ENCODE peak calls at places on chromosomes 16 and 17, in six cellular contexts. S is breast epithelium, G is neural crest cell, D is endodermal cell, J is AG09309, M is kidney. L is an unnamed sample.
A peak's percentile ranks its signal among the peaks of the same experiment; 100 is the strongest.

GRCh38 chr17:8825802-8826201 is 26.6 kb upstream of the MFSD6L start:
- DNase-seq in S (no peak), G (no peak), D (no peak), J (no peak), M (no peak), L (no peak)

GRCh38 chr16:52501746-52502145 is 45.2 kb downstream of the TOX3 start:
- DNase-seq in S (no peak), G (no peak), D (peak; percentile 62), J (no peak), M (no peak), L (no peak)

GRCh38 chr17:77735341-77736206 is 222.9 kb upstream of the TNRC6C start:
- DNase-seq in S (peak; percentile 55), G (no peak), D (peak; percentile 83), J (no peak), M (no peak), L (no peak)

GRCh38 chr16:88195021-88195581 is 187.7 kb upstream of the ZNF469 start:
- DNase-seq in S (no peak), G (no peak), D (no peak), J (no peak), M (no peak), L (peak; percentile 39)

GRCh38 chr16:7016986-7017385 is 315.7 kb upstream of the RBFOX1 start:
- DNase-seq in S (no peak), G (no peak), D (no peak), J (no peak), M (no peak), L (no peak)

GRCh38 chr16:48378836-48379235 is 6.4 kb downstream of the SIAH1 start:
- DNase-seq in S (no peak), G (no peak), D (no peak), J (no peak), M (no peak), L (no peak)

GRCh38 chr16:55668337-55669281 is 12.8 kb downstream of the SLC6A2 start:
- DNase-seq in S (peak; percentile 55), G (no peak), D (peak; percentile 85), J (no peak), M (no peak), L (no peak)

GRCh38 chr16:49021136-49021535 is 260.5 kb downstream of the CBLN1 start:
- DNase-seq in S (no peak), G (no peak), D (no peak), J (peak; percentile 55), M (no peak), L (peak; percentile 18)

GRCh38 chr16:49482690-49483089 is 109.1 kb downstream of the C16orf78 start:
- DNase-seq in S (no peak), G (no peak), D (no peak), J (no peak), M (no peak), L (no peak)

GRCh38 chr17:35242158-35242804 is 591 bp upstream of the SLFN5 start:
- DNase-seq in S (peak; percentile 81), G (no peak), D (peak; percentile 97), J (no peak), M (peak; percentile 92), L (peak; percentile 53)

GRCh38 chr16:75080205-75081029 is 36.2 kb downstream of the LDHD start:
- DNase-seq in S (no peak), G (no peak), D (no peak), J (no peak), M (peak; percentile 17), L (no peak)

GRCh38 chr16:79605999-79606398 is 5.5 kb upstream of the MAF start:
- DNase-seq in S (peak; percentile 62), G (no peak), D (peak; percentile 58), J (no peak), M (no peak), L (peak; percentile 24)

GRCh38 chr17:58249270-58250133 is 11.1 kb downstream of the LPO start:
- DNase-seq in S (peak; percentile 27), G (peak; percentile 85), D (peak; percentile 95), J (no peak), M (peak; percentile 82), L (peak; percentile 84)

GRCh38 chr17:48593126-48593829 is at the start of gene HOXB5:
- DNase-seq in S (no peak), G (no peak), D (peak; percentile 86), J (no peak), M (peak; percentile 79), L (peak; percentile 59)

GRCh38 chr17:57370051-57370581 is 113.8 kb downstream of the MSI2 start:
- DNase-seq in S (no peak), G (no peak), D (no peak), J (peak; percentile 41), M (no peak), L (no peak)

GRCh38 chr16:56814537-56815432 is 50.2 kb upstream of the SLC12A3 start:
- DNase-seq in S (peak; percentile 38), G (no peak), D (no peak), J (no peak), M (no peak), L (no peak)

GRCh38 chr17:11921296-11921695 is 76.0 kb downstream of the ZNF18 start:
- DNase-seq in S (no peak), G (no peak), D (no peak), J (no peak), M (no peak), L (no peak)

GRCh38 chr16:82641336-82641984 is 14.7 kb downstream of the CDH13 start:
- DNase-seq in S (no peak), G (no peak), D (no peak), J (no peak), M (no peak), L (no peak)

GRCh38 chr17:33209671-33210070 is 83.4 kb downstream of the ASIC2 start:
- DNase-seq in S (no peak), G (no peak), D (no peak), J (no peak), M (no peak), L (no peak)

GRCh38 chr16:50585331-50585776 is 37.2 kb downstream of the NKD1 start:
- DNase-seq in S (peak; percentile 64), G (no peak), D (no peak), J (no peak), M (peak; percentile 95), L (no peak)

GRCh38 chr17:82662711-82663261 is 14.5 kb upstream of the WDR45B start:
- DNase-seq in S (no peak), G (no peak), D (no peak), J (no peak), M (no peak), L (no peak)

GRCh38 chr16:456891-457483 is 31.5 kb downstream of the RAB11FIP3 start:
- DNase-seq in S (no peak), G (no peak), D (no peak), J (no peak), M (no peak), L (no peak)

GRCh38 chr16:20326336-20326735 is 977 bp downstream of the GP2 start:
- DNase-seq in S (no peak), G (no peak), D (peak; percentile 69), J (no peak), M (no peak), L (no peak)

GRCh38 chr17:65564793-65565192 is 3.3 kb upstream of the AXIN2 start:
- DNase-seq in S (peak; percentile 56), G (no peak), D (no peak), J (no peak), M (no peak), L (peak; percentile 31)

GRCh38 chr16:89375686-89376085 is 114.7 kb downstream of the ANKRD11 start:
- DNase-seq in S (no peak), G (no peak), D (no peak), J (no peak), M (no peak), L (no peak)

GRCh38 chr17:49333806-49334205 is 28.2 kb downstream of the ZNF652 start:
- DNase-seq in S (no peak), G (no peak), D (no peak), J (no peak), M (no peak), L (no peak)

GRCh38 chr17:81510524-81510797 is 2.1 kb downstream of the ACTG1 start:
- DNase-seq in S (no peak), G (no peak), D (peak; percentile 51), J (no peak), M (no peak), L (no peak)

GRCh38 chr17:74274060-74274702 is at the start of gene DNAI2:
- DNase-seq in S (no peak), G (peak; percentile 43), D (peak; percentile 86), J (no peak), M (no peak), L (peak; percentile 65)

GRCh38 chr17:12554251-12554650 is 111.4 kb upstream of the MYOCD start:
- DNase-seq in S (no peak), G (no peak), D (no peak), J (no peak), M (no peak), L (no peak)

GRCh38 chr17:71995570-71995969 is 125.2 kb upstream of the SOX9 start:
- DNase-seq in S (no peak), G (no peak), D (no peak), J (no peak), M (no peak), L (no peak)

GRCh38 chr16:29899516-29900101 is at the start of gene SEZ6L2:
- DNase-seq in S (peak; percentile 55), G (peak; percentile 86), D (peak; percentile 97), J (peak; percentile 52), M (peak; percentile 87), L (peak; percentile 98)
- TF ChIP-seq CTCF in S (peak; percentile 33), G (peak; percentile 38), D (peak; percentile 71), J (peak; percentile 30), M (no peak), L (no peak)

GRCh38 chr16:70473446-70474319 is 19.3 kb downstream of the FCSK start:
- DNase-seq in S (no peak), G (no peak), D (no peak), J (no peak), M (no peak), L (no peak)
- TF ChIP-seq CTCF in S (no peak), G (no peak), D (no peak), J (no peak), M (no peak), L (no peak)

DNA sequence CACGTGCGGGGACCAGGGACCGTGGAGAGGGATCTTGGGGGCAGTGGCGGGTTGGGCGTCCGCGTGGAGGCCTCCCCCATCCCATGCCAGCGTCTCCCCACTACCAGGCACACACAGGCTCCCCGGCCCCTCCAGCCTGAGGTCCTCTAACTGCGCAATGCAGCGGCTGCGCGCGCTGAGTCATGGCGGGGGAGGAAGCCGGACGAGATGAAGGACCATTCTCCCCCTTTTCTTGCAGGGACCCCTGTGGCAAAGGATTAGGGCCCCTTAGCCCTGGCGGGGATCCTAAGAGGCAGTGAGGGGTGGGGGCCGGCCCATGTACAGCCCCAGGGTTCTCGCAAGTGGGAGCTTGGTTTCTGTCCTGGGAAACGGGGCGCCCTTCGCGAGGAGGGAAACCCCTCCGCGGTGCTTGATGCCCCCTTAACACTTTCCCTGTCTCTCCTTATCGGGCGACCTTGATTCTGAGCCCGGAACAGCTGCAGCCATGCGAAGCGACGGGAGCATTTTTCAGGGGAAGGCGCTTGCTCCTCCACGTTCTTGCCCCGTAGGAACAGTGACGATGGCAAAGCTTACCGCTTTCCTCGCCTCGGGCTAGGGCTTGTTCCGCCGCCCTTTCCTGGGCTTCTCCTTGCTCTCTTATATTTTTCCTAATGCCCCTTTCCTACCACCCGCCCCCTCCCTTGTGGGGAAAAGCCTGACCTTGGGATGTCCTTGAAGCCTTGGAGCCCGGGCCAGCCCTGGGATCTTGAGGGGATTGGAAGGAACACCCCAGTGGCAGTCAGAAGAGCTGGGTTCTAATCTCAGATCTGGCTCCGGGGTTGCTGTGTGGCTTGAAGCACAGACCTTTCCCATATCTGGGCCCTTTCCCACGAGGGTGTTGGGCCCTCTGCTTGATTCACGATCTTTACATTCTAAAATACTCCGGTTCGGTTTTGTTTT is 652 bp downstream of the ALDOA start:
- DNase-seq in S (no peak), G (no peak), D (no peak), J (no peak), M (no peak), L (no peak)
- TF ChIP-seq CTCF in S (no peak), G (no peak), D (no peak), J (no peak), M (no peak), L (no peak)

GRCh38 chr17:79796570-79797491 is at the start of gene CBX8:
- DNase-seq in S (peak; percentile 99), G (peak; percentile 100), D (peak; percentile 100), J (peak; percentile 96), M (peak; percentile 100), L (peak; percentile 100)
- TF ChIP-seq CTCF in S (no peak), G (no peak), D (no peak), J (peak; percentile 8), M (no peak), L (no peak)